ENCODE peak calls at places on chromosomes 16 and 17, in eight cellular contexts. F is ELR; R is posterior vena cava; M is stimulated activated CD8-positive, alpha-beta memory T cell treated with anti-CD3 and anti-CD28 coated beads, Interleukin-4, amount 100 ng/mL, for 24 hours; D is globus pallidus; I is psoas muscle; Y is Kasumi-1; S is stimulated activated effector memory CD8-positive, alpha-beta T cell treated with anti-CD3 and anti-CD28 coated beads, Interleukin-12 subunit alpha, Interleukin-12 subunit beta, amount 100 ng/mL, for 72 hours. W is an unnamed sample.

GRCh38 chr17:39393732-39394131 is 7.7 kb downstream of the FBXL20 start:
- DNase-seq in F (no peak), R (no peak), M (no peak), D (no peak), I (no peak), Y (peak), S (no peak), W (no peak)

GRCh38 chr17:30808785-30809286 is 15.7 kb downstream of the CRLF3 start:
- DNase-seq in F (no peak), R (no peak), M (no peak), D (peak), I (no peak), Y (peak), S (no peak), W (no peak)

GRCh38 chr17:79065105-79065670 is 9.4 kb upstream of the ENGASE start:
- DNase-seq in F (peak), R (peak), M (peak), D (peak), I (no peak), Y (peak), S (no peak), W (no peak)

GRCh38 chr16:2095315-2095853 is 40.3 kb downstream of the PKD1 start:
- DNase-seq in F (peak), R (no peak), M (no peak), D (no peak), I (no peak), Y (no peak), S (no peak), W (no peak)

GRCh38 chr17:73600103-73600871 is 44.0 kb downstream of the SDK2 start:
- DNase-seq in F (no peak), R (no peak), M (no peak), D (no peak), I (no peak), Y (no peak), S (no peak), W (no peak)

GRCh38 chr16:15509593-15510520 is 75.5 kb downstream of the BMERB1 start:
- DNase-seq in F (peak), R (no peak), M (no peak), D (no peak), I (no peak), Y (no peak), S (peak), W (no peak)

GRCh38 chr17:44539664-44540063 is 17.6 kb upstream of the FZD2 start:
- DNase-seq in F (no peak), R (no peak), M (no peak), D (no peak), I (no peak), Y (no peak), S (no peak), W (no peak)

GRCh38 chr16:1288813-1289479 is 20.5 kb upstream of the UBE2I start:
- DNase-seq in F (no peak), R (no peak), M (no peak), D (no peak), I (no peak), Y (no peak), S (no peak), W (no peak)

GRCh38 chr16:73692861-73693260 is 603.8 kb upstream of the PSMD7 start:
- DNase-seq in F (no peak), R (no peak), M (no peak), D (no peak), I (no peak), Y (no peak), S (no peak), W (no peak)

GRCh38 chr16:7086842-7087616 is 245.6 kb upstream of the RBFOX1 start:
- DNase-seq in F (no peak), R (no peak), M (no peak), D (peak), I (peak), Y (no peak), S (no peak), W (no peak)

GRCh38 chr16:81612351-81613170 is 166.5 kb upstream of the PLCG2 start:
- DNase-seq in F (no peak), R (no peak), M (no peak), D (peak), I (no peak), Y (no peak), S (no peak), W (no peak)

GRCh38 chr16:89046491-89046890 is 47.2 kb upstream of the ACSF3 start:
- DNase-seq in F (no peak), R (peak), M (no peak), D (no peak), I (no peak), Y (no peak), S (no peak), W (peak)

GRCh38 chr17:49580055-49580721 is 4.5 kb downstream of the NXPH3 start:
- DNase-seq in F (peak), R (no peak), M (no peak), D (no peak), I (no peak), Y (no peak), S (no peak), W (no peak)

GRCh38 chr16:85608887-85609286 is 4.2 kb upstream of the GSE1 start:
- DNase-seq in F (no peak), R (no peak), M (no peak), D (no peak), I (no peak), Y (no peak), S (no peak), W (no peak)